ENCODE peak calls at places on chromosomes 16 and 17, in five cellular contexts. Y is GM12891; N is GM13977; E is hypothalamus; U is stimulated activated CD8-positive, alpha-beta memory T cell treated with anti-CD3 and anti-CD28 coated beads, Interleukin-12 subunit alpha, Interleukin-12 subunit beta, amount 100 ng/mL, for 4 hours. C is an unnamed sample.

GRCh38 chr17:35731239-35731931 is at the start of gene RASL10B:
- DNase-seq in U (peak; percentile 41), E (peak; percentile 35), Y (peak; percentile 70), N (peak; percentile 80), C (no peak)

GRCh38 chr16:56748191-56748590 is 18.3 kb downstream of the NUP93 start:
- DNase-seq in E (no peak), U (no peak), N (no peak), Y (no peak), C (no peak)

GRCh38 chr17:46071796-46072195 is 72.7 kb downstream of the STH start:
- DNase-seq in Y (no peak), U (no peak), N (no peak), E (no peak), C (no peak)

GRCh38 chr17:79844869-79845600 is 5.8 kb upstream of the CBX4 start:
- DNase-seq in E (peak; percentile 50), U (no peak), N (peak; percentile 88), Y (peak; percentile 88), C (peak; percentile 72)

GRCh38 chr17:31595666-31596381 is 204.3 kb downstream of the RAB11FIP4 start:
- DNase-seq in U (no peak), N (no peak), E (no peak), Y (no peak), C (no peak)

GRCh38 chr16:8713635-8714097 is 39.2 kb downstream of the ABAT start:
- DNase-seq in U (no peak), E (no peak), N (no peak), Y (no peak), C (no peak)

GRCh38 chr16:56372013-56372634 is 53.2 kb downstream of the AMFR start:
- DNase-seq in N (no peak), E (no peak), U (no peak), Y (no peak), C (no peak)

GRCh38 chr16:86095906-86096485 is 197.0 kb downstream of the IRF8 start:
- DNase-seq in U (no peak), Y (no peak), N (no peak), E (no peak), C (no peak)

GRCh38 chr17:54983260-54983659 is 14.7 kb downstream of the STXBP4 start:
- DNase-seq in E (no peak), Y (no peak), N (no peak), U (no peak), C (no peak)

C was measured in activated B cell treated with CpG ODN at 0.5 μM for 24 hours.